ENCODE peak calls at places on chromosomes 1 and 21, in six cellular contexts. One of them, this sample, is unnamed.
A peak's percentile ranks its signal among the peaks of the same experiment; 100 is the strongest.

GRCh38 chr21:25578070-25578961 is 29.0 kb downstream of the MRPL39 start:
- DNase-seq in left lung: no peak
- DNase-seq in esophagus squamous epithelium: no peak
- DNase-seq in adrenal gland: no peak
- DNase-seq in left ventricle myocardium inferior: no peak
- DNase-seq in cardiac muscle cell: no peak
- DNase-seq in this sample: no peak

GRCh38 chr1:3240524-3241235 is 171.7 kb downstream of the PRDM16 start:
- DNase-seq in left lung: peak; percentile 78
- DNase-seq in esophagus squamous epithelium: no peak
- DNase-seq in adrenal gland: no peak
- DNase-seq in left ventricle myocardium inferior: no peak
- DNase-seq in cardiac muscle cell: no peak
- DNase-seq in this sample: no peak

GRCh38 chr1:32247983-32248889 is 1.2 kb downstream of the FAM167B start:
- DNase-seq in left lung: peak; percentile 97
- DNase-seq in esophagus squamous epithelium: peak; percentile 28
- DNase-seq in adrenal gland: peak; percentile 93
- DNase-seq in left ventricle myocardium inferior: peak; percentile 84
- DNase-seq in cardiac muscle cell: peak; percentile 75
- DNase-seq in this sample: peak; percentile 66

GRCh38 chr1:225745231-225745630 is 32.4 kb upstream of the SRP9 start:
- DNase-seq in left lung: no peak
- DNase-seq in esophagus squamous epithelium: no peak
- DNase-seq in adrenal gland: no peak
- DNase-seq in left ventricle myocardium inferior: no peak
- DNase-seq in cardiac muscle cell: no peak
- DNase-seq in this sample: no peak

GRCh38 chr1:182235952-182236650 is 155.5 kb downstream of the GLUL start:
- DNase-seq in left lung: peak; percentile 60
- DNase-seq in esophagus squamous epithelium: no peak
- DNase-seq in adrenal gland: no peak
- DNase-seq in left ventricle myocardium inferior: peak; percentile 26
- DNase-seq in cardiac muscle cell: peak; percentile 37
- DNase-seq in this sample: no peak

GRCh38 chr1:156295391-156295947 is at the start of gene GLMP:
- DNase-seq in left lung: peak; percentile 87
- DNase-seq in esophagus squamous epithelium: no peak
- DNase-seq in adrenal gland: peak; percentile 72
- DNase-seq in left ventricle myocardium inferior: peak; percentile 65
- DNase-seq in cardiac muscle cell: peak; percentile 74
- DNase-seq in this sample: peak; percentile 81

GRCh38 chr1:84271452-84272273 is 29.8 kb upstream of the SAMD13 start:
- DNase-seq in left lung: no peak
- DNase-seq in esophagus squamous epithelium: no peak
- DNase-seq in adrenal gland: no peak
- DNase-seq in left ventricle myocardium inferior: no peak
- DNase-seq in cardiac muscle cell: peak; percentile 6
- DNase-seq in this sample: no peak

GRCh38 chr1:2318294-2319278 is 72.8 kb downstream of the MORN1 start:
- DNase-seq in left lung: no peak
- DNase-seq in esophagus squamous epithelium: no peak
- DNase-seq in adrenal gland: no peak
- DNase-seq in left ventricle myocardium inferior: no peak
- DNase-seq in cardiac muscle cell: no peak
- DNase-seq in this sample: no peak

GRCh38 chr1:172400073-172400737 is 20.3 kb upstream of the C1orf105 start:
- DNase-seq in left lung: no peak
- DNase-seq in esophagus squamous epithelium: no peak
- DNase-seq in adrenal gland: no peak
- DNase-seq in left ventricle myocardium inferior: no peak
- DNase-seq in cardiac muscle cell: no peak
- DNase-seq in this sample: no peak

GRCh38 chr1:1117469-1117831 is 1.6 kb upstream of the C1orf159 start:
- DNase-seq in left lung: peak; percentile 82
- DNase-seq in esophagus squamous epithelium: no peak
- DNase-seq in adrenal gland: no peak
- DNase-seq in left ventricle myocardium inferior: peak; percentile 13
- DNase-seq in cardiac muscle cell: no peak
- DNase-seq in this sample: no peak

GRCh38 chr1:110212165-110213142 is 2.3 kb downstream of the KCNC4 start:
- DNase-seq in left lung: no peak
- DNase-seq in esophagus squamous epithelium: no peak
- DNase-seq in adrenal gland: no peak
- DNase-seq in left ventricle myocardium inferior: no peak
- DNase-seq in cardiac muscle cell: no peak
- DNase-seq in this sample: peak; percentile 29

GRCh38 chr1:30752651-30752908 is 5.0 kb downstream of the LAPTM5 start:
- DNase-seq in left lung: no peak
- DNase-seq in esophagus squamous epithelium: no peak
- DNase-seq in adrenal gland: no peak
- DNase-seq in left ventricle myocardium inferior: no peak
- DNase-seq in cardiac muscle cell: no peak
- DNase-seq in this sample: no peak

GRCh38 chr1:181936768-181937581 is 124.5 kb downstream of the ZNF648 start:
- DNase-seq in left lung: no peak
- DNase-seq in esophagus squamous epithelium: no peak
- DNase-seq in adrenal gland: peak; percentile 40
- DNase-seq in left ventricle myocardium inferior: no peak
- DNase-seq in cardiac muscle cell: peak; percentile 76
- DNase-seq in this sample: no peak

GRCh38 chr1:205592443-205593003 is 39.3 kb downstream of the ELK4 start:
- DNase-seq in left lung: no peak
- DNase-seq in esophagus squamous epithelium: no peak
- DNase-seq in adrenal gland: peak; percentile 19
- DNase-seq in left ventricle myocardium inferior: no peak
- DNase-seq in cardiac muscle cell: no peak
- DNase-seq in this sample: no peak

GRCh38 chr21:46549650-46550049 is 55.2 kb downstream of the S100B start:
- DNase-seq in left lung: no peak
- DNase-seq in esophagus squamous epithelium: no peak
- DNase-seq in adrenal gland: peak; percentile 19
- DNase-seq in left ventricle myocardium inferior: no peak
- DNase-seq in cardiac muscle cell: no peak
- DNase-seq in this sample: no peak

GRCh38 chr21:46550511-46550941 is 54.4 kb downstream of the S100B start:
- DNase-seq in left lung: no peak
- DNase-seq in esophagus squamous epithelium: no peak
- DNase-seq in adrenal gland: no peak
- DNase-seq in left ventricle myocardium inferior: no peak
- DNase-seq in cardiac muscle cell: no peak
- DNase-seq in this sample: no peak

GRCh38 chr21:46552865-46553379 is 52.0 kb downstream of the S100B start:
- DNase-seq in left lung: no peak
- DNase-seq in esophagus squamous epithelium: no peak
- DNase-seq in adrenal gland: no peak
- DNase-seq in left ventricle myocardium inferior: no peak
- DNase-seq in cardiac muscle cell: no peak
- DNase-seq in this sample: no peak

GRCh38 chr21:46552274-46552673 is 52.6 kb downstream of the S100B start:
- DNase-seq in left lung: no peak
- DNase-seq in esophagus squamous epithelium: no peak
- DNase-seq in adrenal gland: no peak
- DNase-seq in left ventricle myocardium inferior: no peak
- DNase-seq in cardiac muscle cell: no peak
- DNase-seq in this sample: no peak

GRCh38 chr21:46551636-46552241 is 53.1 kb downstream of the S100B start:
- DNase-seq in left lung: peak; percentile 90
- DNase-seq in esophagus squamous epithelium: no peak
- DNase-seq in adrenal gland: no peak
- DNase-seq in left ventricle myocardium inferior: no peak
- DNase-seq in cardiac muscle cell: no peak
- DNase-seq in this sample: no peak
- TF ChIP-seq CTCF in left lung: no peak
- TF ChIP-seq CTCF in esophagus squamous epithelium: no peak
- TF ChIP-seq CTCF in adrenal gland: no peak
- TF ChIP-seq CTCF in left ventricle myocardium inferior: no peak
- TF ChIP-seq CTCF in cardiac muscle cell: no peak
- TF ChIP-seq CTCF in this sample: no peak

GRCh38 chr1:24544239-24544638 is 11.6 kb upstream of the NCMAP start:
- DNase-seq in left lung: no peak
- DNase-seq in esophagus squamous epithelium: no peak
- DNase-seq in adrenal gland: no peak
- DNase-seq in left ventricle myocardium inferior: no peak
- DNase-seq in cardiac muscle cell: no peak
- DNase-seq in this sample: no peak

GRCh38 chr1:24540051-24540905 is 15.6 kb upstream of the NCMAP start:
- DNase-seq in left lung: no peak
- DNase-seq in esophagus squamous epithelium: no peak
- DNase-seq in adrenal gland: no peak
- DNase-seq in left ventricle myocardium inferior: no peak
- DNase-seq in cardiac muscle cell: no peak
- DNase-seq in this sample: no peak

GRCh38 chr1:24545673-24546072 is 10.2 kb upstream of the NCMAP start:
- DNase-seq in left lung: no peak
- DNase-seq in esophagus squamous epithelium: no peak
- DNase-seq in adrenal gland: no peak
- DNase-seq in left ventricle myocardium inferior: no peak
- DNase-seq in cardiac muscle cell: no peak
- DNase-seq in this sample: no peak

GRCh38 chr1:24540906-24541710 is 14.8 kb upstream of the NCMAP start:
- DNase-seq in left lung: no peak
- DNase-seq in esophagus squamous epithelium: no peak
- DNase-seq in adrenal gland: no peak
- DNase-seq in left ventricle myocardium inferior: no peak
- DNase-seq in cardiac muscle cell: no peak
- DNase-seq in this sample: peak; percentile 61

GRCh38 chr1:24541711-24542346 is 14.1 kb upstream of the NCMAP start:
- DNase-seq in left lung: no peak
- DNase-seq in esophagus squamous epithelium: no peak
- DNase-seq in adrenal gland: no peak
- DNase-seq in left ventricle myocardium inferior: no peak
- DNase-seq in cardiac muscle cell: no peak
- DNase-seq in this sample: no peak
- H3K4me3 ChIP-seq in left lung: no peak overlapping the region
- H3K4me3 ChIP-seq in esophagus squamous epithelium: no peak overlapping the region
- H3K4me3 ChIP-seq in adrenal gland: no peak overlapping the region
- H3K4me3 ChIP-seq in left ventricle myocardium inferior: no peak overlapping the region
- H3K4me3 ChIP-seq in cardiac muscle cell: no peak overlapping the region
- H3K4me3 ChIP-seq in this sample: no peak overlapping the region

GRCh38 chr1:54488831-54489626 is 59.0 kb upstream of the ACOT11 start:
- DNase-seq in left lung: peak; percentile 95
- DNase-seq in esophagus squamous epithelium: no peak
- DNase-seq in adrenal gland: peak; percentile 77
- DNase-seq in left ventricle myocardium inferior: peak; percentile 79
- DNase-seq in cardiac muscle cell: peak; percentile 86
- DNase-seq in this sample: peak; percentile 70

GRCh38 chr1:54487571-54488050 is 60.4 kb upstream of the ACOT11 start:
- DNase-seq in left lung: no peak
- DNase-seq in esophagus squamous epithelium: no peak
- DNase-seq in adrenal gland: peak; percentile 47
- DNase-seq in left ventricle myocardium inferior: peak; percentile 43
- DNase-seq in cardiac muscle cell: no peak
- DNase-seq in this sample: no peak

GRCh38 chr1:54490361-54491248 is 57.4 kb upstream of the ACOT11 start:
- DNase-seq in left lung: no peak
- DNase-seq in esophagus squamous epithelium: no peak
- DNase-seq in adrenal gland: peak; percentile 50
- DNase-seq in left ventricle myocardium inferior: peak; percentile 32
- DNase-seq in cardiac muscle cell: peak; percentile 59
- DNase-seq in this sample: no peak

GRCh38 chr1:54488065-54488750 is 59.8 kb upstream of the ACOT11 start:
- DNase-seq in left lung: peak; percentile 94
- DNase-seq in esophagus squamous epithelium: peak; percentile 24
- DNase-seq in adrenal gland: peak; percentile 96
- DNase-seq in left ventricle myocardium inferior: peak; percentile 95
- DNase-seq in cardiac muscle cell: peak; percentile 96
- DNase-seq in this sample: peak; percentile 85

DNA sequence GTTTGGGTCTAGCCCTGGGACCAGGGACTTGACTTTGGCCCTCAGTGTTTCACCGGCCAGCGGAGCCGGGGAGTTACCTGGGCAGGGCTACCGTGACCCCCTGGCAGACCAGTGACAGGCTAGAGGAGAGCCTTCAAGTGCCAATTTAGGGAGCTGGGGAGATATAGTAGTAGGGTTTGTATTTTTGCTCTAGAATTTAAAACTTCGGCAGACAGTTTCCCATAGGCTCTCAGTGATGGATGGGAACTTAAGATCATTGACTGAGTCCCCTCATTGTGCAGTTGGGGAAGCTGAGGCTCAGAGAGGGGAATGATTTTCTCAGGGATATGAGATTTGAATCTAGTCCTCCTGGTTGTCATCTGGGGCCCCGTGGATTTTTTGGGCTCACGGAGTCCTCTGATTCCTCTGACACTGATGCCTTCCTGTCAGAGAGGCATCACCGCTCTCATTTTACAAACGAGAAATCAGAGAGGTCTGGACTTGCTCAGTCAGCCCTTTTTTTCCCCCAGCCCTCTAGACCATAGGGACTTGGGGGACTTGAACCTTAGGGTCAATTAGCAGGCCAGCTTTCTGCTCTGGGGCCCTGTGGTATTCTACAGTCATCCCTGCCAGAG is 58.3 kb upstream of the ACOT11 start:
- DNase-seq in left lung: no peak
- DNase-seq in esophagus squamous epithelium: no peak
- DNase-seq in adrenal gland: no peak
- DNase-seq in left ventricle myocardium inferior: no peak
- DNase-seq in cardiac muscle cell: no peak
- DNase-seq in this sample: no peak
- TF ChIP-seq CTCF in left lung: peak; percentile 9
- TF ChIP-seq CTCF in esophagus squamous epithelium: no peak
- TF ChIP-seq CTCF in adrenal gland: peak; percentile 23
- TF ChIP-seq CTCF in left ventricle myocardium inferior: peak; percentile 1
- TF ChIP-seq CTCF in cardiac muscle cell: no peak
- TF ChIP-seq CTCF in this sample: no peak

GRCh38 chr1:164590592-164590991 is 31.6 kb downstream of the PBX1 start:
- DNase-seq in left lung: no peak
- DNase-seq in esophagus squamous epithelium: no peak
- DNase-seq in adrenal gland: no peak
- DNase-seq in left ventricle myocardium inferior: no peak
- DNase-seq in cardiac muscle cell: no peak
- DNase-seq in this sample: no peak

GRCh38 chr1:164589408-164589807 is 30.4 kb downstream of the PBX1 start:
- DNase-seq in left lung: no peak
- DNase-seq in esophagus squamous epithelium: no peak
- DNase-seq in adrenal gland: no peak
- DNase-seq in left ventricle myocardium inferior: no peak
- DNase-seq in cardiac muscle cell: no peak
- DNase-seq in this sample: no peak

GRCh38 chr1:164592634-164593033 is 33.6 kb downstream of the PBX1 start:
- DNase-seq in left lung: no peak
- DNase-seq in esophagus squamous epithelium: no peak
- DNase-seq in adrenal gland: no peak
- DNase-seq in left ventricle myocardium inferior: no peak
- DNase-seq in cardiac muscle cell: no peak
- DNase-seq in this sample: no peak

GRCh38 chr1:164589961-164590507 is 31.1 kb downstream of the PBX1 start:
- DNase-seq in left lung: no peak
- DNase-seq in esophagus squamous epithelium: no peak
- DNase-seq in adrenal gland: no peak
- DNase-seq in left ventricle myocardium inferior: no peak
- DNase-seq in cardiac muscle cell: no peak
- DNase-seq in this sample: no peak

DNA sequence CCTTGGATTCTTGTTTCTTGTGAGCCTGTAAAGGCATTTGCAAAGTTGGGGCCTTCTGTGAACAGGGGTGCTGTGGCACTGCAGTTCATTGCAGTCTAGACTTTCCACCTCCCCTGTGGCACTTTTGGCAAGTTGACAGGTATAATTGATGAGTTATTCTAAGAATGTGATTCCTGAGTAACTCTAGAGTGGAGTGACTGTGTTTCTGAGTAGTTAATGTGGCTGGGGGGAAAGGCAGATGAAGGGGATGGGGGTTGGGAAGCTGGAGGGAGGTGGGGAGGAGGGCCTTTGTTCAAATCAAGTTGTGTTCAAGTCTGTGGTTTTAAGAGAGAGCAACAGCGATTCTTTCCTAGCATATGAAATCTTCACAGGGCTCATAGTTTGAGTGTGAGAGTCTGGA is 32.9 kb downstream of the PBX1 start:
- DNase-seq in left lung: no peak
- DNase-seq in esophagus squamous epithelium: no peak
- DNase-seq in adrenal gland: no peak
- DNase-seq in left ventricle myocardium inferior: no peak
- DNase-seq in cardiac muscle cell: peak; percentile 88
- DNase-seq in this sample: peak; percentile 57
- H3K4me3 ChIP-seq in left lung: no peak overlapping the region
- H3K4me3 ChIP-seq in esophagus squamous epithelium: no peak overlapping the region
- H3K4me3 ChIP-seq in adrenal gland: no peak overlapping the region
- H3K4me3 ChIP-seq in left ventricle myocardium inferior: no peak overlapping the region
- H3K4me3 ChIP-seq in cardiac muscle cell: no peak overlapping the region
- H3K4me3 ChIP-seq in this sample: no peak overlapping the region

This sample was measured in fibroblast of the aortic adventitia.